ENCODE peak calls at places on chromosomes 2 and 18, in five cellular contexts. X is mammary epithelial cell, U is fibroblast of lung, A is A549, E is left lung. J is an unnamed sample.

GRCh38 chr18:31857516-31858106 is 85.3 kb downstream of the TRAPPC8 start:
- DNase-seq in X (no peak), U (no peak), A (no peak), E (no peak), J (no peak)

GRCh38 chr2:169178364-169178763 is 109.0 kb downstream of the DHRS9 start:
- DNase-seq in X (no peak), U (no peak), A (no peak), E (no peak), J (no peak)

GRCh38 chr2:9255416-9255815 is 48.8 kb downstream of the ASAP2 start:
- DNase-seq in X (no peak), U (no peak), A (no peak), E (no peak), J (no peak)

GRCh38 chr2:151777487-151777886 is 43.2 kb upstream of the NEB start:
- DNase-seq in X (no peak), U (no peak), A (peak; percentile 19), E (no peak), J (no peak)

GRCh38 chr18:72086421-72086820 is 457.7 kb downstream of the CBLN2 start:
- DNase-seq in X (no peak), U (peak; percentile 58), A (peak; percentile 32), E (no peak), J (no peak)

GRCh38 chr2:159283529-159283928 is 3.0 kb downstream of the WDSUB1 start:
- DNase-seq in X (no peak), U (no peak), A (no peak), E (no peak), J (no peak)

GRCh38 chr2:210584834-210585233 is 28.4 kb downstream of the CPS1 start:
- DNase-seq in X (peak; percentile 63), U (peak; percentile 15), A (peak; percentile 46), E (no peak), J (no peak)

GRCh38 chr2:74694281-74694680 is 40.2 kb downstream of the SEMA4F start:
- DNase-seq in X (no peak), U (no peak), A (no peak), E (no peak), J (no peak)

GRCh38 chr2:134457765-134458202 is 203.9 kb downstream of the MGAT5 start:
- DNase-seq in X (no peak), U (no peak), A (no peak), E (no peak), J (peak; percentile 73)

GRCh38 chr18:2974731-2975130 is 38.2 kb downstream of the LPIN2 start:
- DNase-seq in X (no peak), U (no peak), A (no peak), E (no peak), J (no peak)

GRCh38 chr2:241878007-241878970 is 8.8 kb downstream of the RTP5 start:
- DNase-seq in X (peak; percentile 41), U (peak; percentile 70), A (peak; percentile 73), E (peak; percentile 91), J (peak; percentile 83)

GRCh38 chr2:30110773-30111172 is 36.0 kb upstream of the YPEL5 start:
- DNase-seq in X (peak; percentile 49), U (no peak), A (no peak), E (no peak), J (no peak)

GRCh38 chr18:63909870-63910269 is 2.1 kb downstream of the SERPINB10 start:
- DNase-seq in X (peak; percentile 71), U (no peak), A (no peak), E (no peak), J (no peak)

GRCh38 chr2:183665403-183665802 is 541.2 kb downstream of the NUP35 start:
- DNase-seq in X (no peak), U (no peak), A (no peak), E (no peak), J (no peak)

GRCh38 chr18:36711813-36712444 is 116.9 kb downstream of the TPGS2 start:
- DNase-seq in X (peak; percentile 74), U (peak; percentile 62), A (peak; percentile 41), E (no peak), J (no peak)

GRCh38 chr2:39481611-39482010 is 44.5 kb upstream of the MAP4K3 start:
- DNase-seq in X (peak; percentile 40), U (peak; percentile 72), A (peak; percentile 54), E (no peak), J (no peak)

GRCh38 chr2:168475636-168476035 is 19.6 kb downstream of the CERS6 start:
- DNase-seq in X (peak; percentile 67), U (peak; percentile 83), A (no peak), E (no peak), J (no peak)

GRCh38 chr2:233084488-233084887 is 24.3 kb downstream of the INPP5D start:
- DNase-seq in X (no peak), U (no peak), A (no peak), E (no peak), J (peak; percentile 69)
- H3K4me3 ChIP-seq in X (no peak overlapping the region), U (no peak overlapping the region), A (no peak overlapping the region), E (no peak overlapping the region), J (no peak overlapping the region)

DNA sequence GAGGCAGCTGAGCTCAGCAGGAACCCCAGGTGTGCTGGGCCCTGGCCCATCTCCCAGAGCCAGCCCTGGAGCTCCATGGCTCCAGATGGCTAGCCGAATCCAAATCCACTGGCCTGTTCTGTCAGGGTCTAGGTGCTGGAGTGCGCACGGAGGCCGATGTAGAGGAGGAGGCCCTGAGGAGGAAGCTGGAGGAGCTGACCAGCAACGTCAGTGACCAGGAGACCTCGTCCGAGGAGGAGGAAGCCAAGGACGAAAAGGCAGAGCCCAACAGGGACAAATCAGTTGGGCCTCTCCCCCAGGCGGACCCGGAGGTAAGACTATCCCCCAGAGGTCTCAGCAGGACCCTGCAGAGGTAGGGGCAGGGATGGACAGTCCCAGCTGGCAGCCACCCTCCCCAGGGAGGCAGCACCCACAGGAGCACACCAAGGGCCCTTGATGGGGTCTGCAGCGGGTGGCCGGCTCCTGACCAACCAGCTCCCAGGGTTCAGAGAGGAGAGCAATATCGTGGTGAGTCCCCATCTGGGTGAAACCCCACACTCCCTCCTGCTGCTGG is 26.1 kb upstream of the PRLH start:
- DNase-seq in X (no peak), U (no peak), A (no peak), E (no peak), J (no peak)
- H3K4me1 ChIP-seq in X (no peaks in the 10 kb centered on the region), U (peaks cover 8% of the 10 kb centered on the region), A (peaks cover 47% of the 10 kb centered on the region), E (peaks cover 11% of the 10 kb centered on the region), J (peaks cover 4% of the 10 kb centered on the region)

GRCh38 chr2:37894047-37894446 is 31.0 kb upstream of the RMDN2 start:
- DNase-seq in X (no peak), U (no peak), A (no peak), E (no peak), J (no peak)

GRCh38 chr2:37893327-37893726 is 31.8 kb upstream of the RMDN2 start:
- DNase-seq in X (peak; percentile 23), U (no peak), A (no peak), E (no peak), J (no peak)

GRCh38 chr2:37891846-37892435 is 33.1 kb upstream of the RMDN2 start:
- DNase-seq in X (no peak), U (no peak), A (no peak), E (no peak), J (no peak)

GRCh38 chr2:37892436-37893114 is 32.5 kb upstream of the RMDN2 start:
- DNase-seq in X (no peak), U (no peak), A (no peak), E (no peak), J (no peak)

DNA sequence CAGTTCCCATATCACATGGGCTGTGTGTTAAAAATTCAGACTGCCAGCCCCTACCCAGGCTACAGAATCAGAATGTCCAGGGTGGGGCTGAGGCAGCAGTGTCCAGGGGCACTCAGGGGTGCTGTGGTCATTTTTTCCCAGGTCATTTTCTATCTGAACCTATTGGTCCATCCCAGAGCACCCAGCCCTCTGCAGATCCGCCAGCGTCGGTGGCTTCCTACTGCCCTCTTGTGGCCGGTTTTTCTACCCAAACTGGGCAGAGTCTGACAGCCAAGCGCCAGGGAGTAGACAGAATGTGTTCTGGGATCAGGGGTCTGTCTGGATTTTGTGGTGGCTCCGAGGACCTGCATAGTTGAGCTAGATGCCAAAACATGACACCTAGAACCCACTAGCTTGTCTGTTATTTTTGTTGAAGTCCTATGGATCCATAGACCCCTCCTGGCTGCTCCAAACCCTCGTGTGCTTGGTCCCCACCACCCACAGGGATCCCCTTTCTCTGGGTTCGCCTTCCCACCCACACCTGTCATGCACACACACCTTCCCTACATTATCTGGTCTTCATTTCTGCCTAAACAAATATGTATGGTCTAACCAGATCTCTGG is 34.1 kb upstream of the RMDN2 start:
- DNase-seq in X (peak; percentile 40), U (peak; percentile 66), A (peak; percentile 79), E (peak; percentile 90), J (peak; percentile 85)
- H3K4me3 ChIP-seq in X (no peak overlapping the region), U (no peak overlapping the region), A (no peak overlapping the region), E (no peak overlapping the region), J (no peak overlapping the region)

DNA sequence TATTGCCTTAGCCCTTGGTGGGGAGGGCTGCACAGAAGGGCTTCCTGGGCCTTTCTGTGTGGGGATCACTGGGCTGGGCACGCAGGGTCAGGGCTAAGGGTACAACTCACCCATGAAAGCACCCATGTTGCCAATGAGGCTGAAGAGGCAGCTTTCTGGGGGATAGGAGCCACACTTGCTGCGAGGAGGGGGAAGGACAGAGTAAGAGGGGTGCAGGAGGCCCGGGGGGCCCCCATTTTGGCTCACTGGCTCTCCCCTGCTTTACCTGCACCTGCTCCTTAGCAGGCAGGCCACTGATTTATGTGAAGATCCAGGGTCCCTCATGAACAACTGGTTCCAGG is 2.3 kb downstream of the TMEM150A start:
- DNase-seq in X (no peak), U (no peak), A (no peak), E (no peak), J (no peak)
- H3K4me1 ChIP-seq in X (peaks cover 25% of the 10 kb centered on the region), U (peaks cover 16% of the 10 kb centered on the region), A (peaks cover 22% of the 10 kb centered on the region), E (peaks cover 72% of the 10 kb centered on the region), J (peaks cover 31% of the 10 kb centered on the region)

GRCh38 chr18:38367473-38367872 is 801.9 kb upstream of the CELF4 start:
- DNase-seq in X (no peak), U (no peak), A (no peak), E (no peak), J (no peak)

GRCh38 chr18:38368246-38368645 is 802.6 kb upstream of the CELF4 start:
- DNase-seq in X (peak; percentile 55), U (no peak), A (no peak), E (no peak), J (no peak)

GRCh38 chr18:38368886-38369285 is 803.3 kb upstream of the CELF4 start:
- DNase-seq in X (no peak), U (peak; percentile 11), A (no peak), E (no peak), J (no peak)

DNA sequence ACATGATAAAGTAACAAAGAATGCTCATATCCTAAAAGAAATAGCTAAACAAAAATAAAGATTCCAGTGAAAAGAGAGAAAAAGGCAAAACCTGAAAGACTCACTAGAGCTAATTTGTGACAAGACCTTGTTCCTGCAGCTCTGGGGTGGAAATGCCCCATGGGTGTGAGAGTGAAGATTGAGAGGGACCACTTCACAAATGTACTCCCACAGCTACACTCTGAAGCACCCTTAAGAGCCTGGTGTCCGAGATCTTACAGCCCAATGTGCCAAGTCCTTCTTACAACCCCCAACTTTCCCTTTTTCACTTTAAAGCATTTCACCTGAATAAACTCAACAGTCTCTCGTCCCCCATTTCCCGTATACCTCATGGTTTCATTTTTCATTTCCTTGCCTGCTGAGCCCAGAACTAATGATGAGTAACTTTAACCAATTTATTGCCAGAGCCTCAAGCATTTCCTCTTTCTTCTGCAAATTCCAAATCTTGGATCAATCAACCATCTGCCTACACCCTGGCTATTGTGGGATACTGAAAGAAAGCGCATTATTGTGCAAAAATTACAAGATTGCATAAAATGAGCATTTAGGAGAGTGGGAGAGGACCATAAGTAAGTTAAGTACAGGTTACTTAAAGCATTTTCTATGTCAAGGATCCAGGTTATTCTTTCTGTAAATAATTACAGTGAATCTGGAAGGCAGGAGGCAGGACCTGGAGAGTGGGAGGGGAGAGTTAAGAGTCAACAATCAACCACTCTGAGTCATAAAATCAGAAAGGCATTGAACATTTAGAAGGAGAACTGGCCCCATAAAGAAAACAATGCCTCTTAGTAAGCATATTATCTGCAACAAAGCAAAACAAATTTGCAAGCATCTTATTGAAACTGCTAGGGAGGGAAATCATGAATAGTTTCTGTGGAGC is 804.4 kb upstream of the CELF4 start:
- DNase-seq in X (peak; percentile 21), U (no peak), A (no peak), E (no peak), J (no peak)
- H3K4me3 ChIP-seq in X (no peak overlapping the region), U (no peak overlapping the region), A (no peak overlapping the region), E (no peak overlapping the region), J (no peak overlapping the region)